ENCODE peak calls at places on chromosomes 4 and X, in nine cellular contexts. O is stimulated activated CD4-positive, alpha-beta T cell treated with anti-CD3 and anti-CD28 coated beads, Interleukin-4, amount 100 ng/mL, for 24 hours; S is HT-29; N is Calu3; F is left ventricle myocardium inferior; W is iPS-NIHi11; C is progenitor cell of endocrine pancreas; E is LoVo; I is substantia nigra. J is an unnamed sample.

GRCh38 chrX:154370882-154371770 is 3.3 kb downstream of the FLNA start:
- DNase-seq in O (peak; percentile 92), S (peak; percentile 90), N (peak; percentile 95), F (peak; percentile 95), W (peak; percentile 67), C (peak; percentile 72), E (peak; percentile 83), I (peak; percentile 50), J (peak; percentile 94)

GRCh38 chr4:15792974-15793373 is 14.8 kb downstream of the CD38 start:
- DNase-seq in O (no peak), S (no peak), N (no peak), F (no peak), W (no peak), C (no peak), E (no peak), I (no peak), J (no peak)

GRCh38 chr4:76168688-76169087 is 20.5 kb upstream of the NUP54 start:
- DNase-seq in O (no peak), S (no peak), N (no peak), F (no peak), W (no peak), C (no peak), E (no peak), I (no peak), J (no peak)

GRCh38 chr4:56134272-56134671 is 185.5 kb downstream of the CEP135 start:
- DNase-seq in O (no peak), S (no peak), N (peak; percentile 13), F (peak; percentile 19), W (peak; percentile 23), C (no peak), E (no peak), I (no peak), J (peak; percentile 76)

GRCh38 chrX:110120025-110120424 is 117.1 kb downstream of the TMEM164 start:
- DNase-seq in O (no peak), S (no peak), N (no peak), F (no peak), W (no peak), C (no peak), E (no peak), I (no peak), J (no peak)

GRCh38 chr4:1176398-1177273 is 4.3 kb upstream of the SPON2 start:
- DNase-seq in O (no peak), S (no peak), N (no peak), F (no peak), W (no peak), C (no peak), E (no peak), I (no peak), J (no peak)

GRCh38 chr4:105422207-105422920 is 51.5 kb downstream of the PPA2 start:
- DNase-seq in O (no peak), S (no peak), N (no peak), F (no peak), W (no peak), C (no peak), E (no peak), I (no peak), J (no peak)

GRCh38 chrX:109448539-109448938 is 33.3 kb downstream of the GUCY2F start:
- DNase-seq in O (no peak), S (no peak), N (no peak), F (no peak), W (no peak), C (no peak), E (no peak), I (no peak), J (no peak)

GRCh38 chrX:44291468-44292116 is 51.9 kb downstream of the EFHC2 start:
- DNase-seq in O (no peak), S (no peak), N (no peak), F (no peak), W (no peak), C (no peak), E (no peak), I (no peak), J (no peak)

GRCh38 chrX:1424452-1424851 is 28.3 kb downstream of the ASMTL start:
- DNase-seq in O (no peak), S (no peak), N (no peak), F (no peak), W (no peak), C (no peak), E (no peak), I (no peak), J (no peak)

GRCh38 chr4:71680706-71681105 is 103.2 kb downstream of the GC start:
- DNase-seq in O (no peak), S (no peak), N (no peak), F (no peak), W (no peak), C (no peak), E (no peak), I (no peak), J (no peak)

GRCh38 chrX:40172169-40172979 is 74.6 kb upstream of the BCOR start:
- DNase-seq in O (peak; percentile 40), S (peak; percentile 32), N (no peak), F (peak; percentile 72), W (no peak), C (no peak), E (peak; percentile 26), I (no peak), J (peak; percentile 46)

J was measured in MG63.